ENCODE peak calls at places on chromosomes 12 and 14, in eight cellular contexts. One of them, this sample, is unnamed.

GRCh38 chr14:79596531-79596930 is 614.8 kb downstream of the DIO2 start:
- DNase-seq in BE2C: no peak
- DNase-seq in H1: no peak
- DNase-seq in ascending aorta: no peak
- DNase-seq in A673: no peak
- DNase-seq in breast epithelium: no peak
- DNase-seq in endodermal cell: no peak
- DNase-seq in lower lobe of right lung: no peak
- DNase-seq in this sample: no peak

GRCh38 chr12:124233846-124234620 is 60.9 kb upstream of the RFLNA start:
- DNase-seq in BE2C: no peak
- DNase-seq in H1: no peak
- DNase-seq in ascending aorta: no peak
- DNase-seq in A673: no peak
- DNase-seq in breast epithelium: no peak
- DNase-seq in endodermal cell: no peak
- DNase-seq in lower lobe of right lung: no peak
- DNase-seq in this sample: no peak

GRCh38 chr14:98173291-98173690 is 1098.7 kb downstream of the BCL11B start:
- DNase-seq in BE2C: no peak
- DNase-seq in H1: no peak
- DNase-seq in ascending aorta: no peak
- DNase-seq in A673: no peak
- DNase-seq in breast epithelium: no peak
- DNase-seq in endodermal cell: no peak
- DNase-seq in lower lobe of right lung: no peak
- DNase-seq in this sample: no peak

GRCh38 chr12:26654623-26655022 is 178.4 kb downstream of the ITPR2 start:
- DNase-seq in BE2C: no peak
- DNase-seq in H1: no peak
- DNase-seq in ascending aorta: no peak
- DNase-seq in A673: no peak
- DNase-seq in breast epithelium: no peak
- DNase-seq in endodermal cell: no peak
- DNase-seq in lower lobe of right lung: no peak
- DNase-seq in this sample: no peak

GRCh38 chr14:22265319-22266140 is 323.5 kb downstream of the DAD1 start:
- DNase-seq in BE2C: no peak
- DNase-seq in H1: no peak
- DNase-seq in ascending aorta: no peak
- DNase-seq in A673: peak; percentile 36
- DNase-seq in breast epithelium: no peak
- DNase-seq in endodermal cell: no peak
- DNase-seq in lower lobe of right lung: no peak
- DNase-seq in this sample: no peak

GRCh38 chr14:81137316-81137715 is 83.4 kb downstream of the GTF2A1 start:
- DNase-seq in BE2C: peak; percentile 75
- DNase-seq in H1: no peak
- DNase-seq in ascending aorta: no peak
- DNase-seq in A673: peak; percentile 7
- DNase-seq in breast epithelium: no peak
- DNase-seq in endodermal cell: no peak
- DNase-seq in lower lobe of right lung: no peak
- DNase-seq in this sample: no peak

GRCh38 chr12:24756479-24757024 is 192.3 kb downstream of the BCAT1 start:
- DNase-seq in BE2C: no peak
- DNase-seq in H1: no peak
- DNase-seq in ascending aorta: no peak
- DNase-seq in A673: no peak
- DNase-seq in breast epithelium: no peak
- DNase-seq in endodermal cell: no peak
- DNase-seq in lower lobe of right lung: no peak
- DNase-seq in this sample: no peak

GRCh38 chr12:96501139-96501741 is 11.9 kb downstream of the CFAP54 start:
- DNase-seq in BE2C: no peak
- DNase-seq in H1: no peak
- DNase-seq in ascending aorta: no peak
- DNase-seq in A673: peak; percentile 48
- DNase-seq in breast epithelium: no peak
- DNase-seq in endodermal cell: peak; percentile 85
- DNase-seq in lower lobe of right lung: no peak
- DNase-seq in this sample: peak; percentile 54

DNA sequence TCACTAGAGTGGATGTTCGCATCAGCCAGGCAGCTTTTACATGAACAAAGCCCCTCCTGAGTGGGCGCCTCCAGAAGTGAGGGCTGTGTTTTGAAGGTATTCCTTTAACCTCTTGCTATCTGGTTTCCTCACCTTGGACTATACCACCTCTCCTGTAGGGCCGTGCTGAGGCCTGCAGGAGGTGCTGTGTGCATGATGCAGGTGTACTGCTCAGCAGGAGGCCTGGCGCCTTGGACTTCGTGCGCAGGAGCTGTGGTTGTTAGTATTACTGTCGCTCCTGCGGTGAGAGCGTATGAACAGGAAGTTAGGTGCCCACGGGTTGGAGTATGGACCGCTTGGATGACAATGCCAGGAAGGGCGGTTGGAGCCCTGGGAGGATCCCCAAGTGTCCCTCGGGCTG is 130.7 kb downstream of the TSPAN9 start:
- DNase-seq in BE2C: no peak
- DNase-seq in H1: no peak
- DNase-seq in ascending aorta: no peak
- DNase-seq in A673: no peak
- DNase-seq in breast epithelium: no peak
- DNase-seq in endodermal cell: peak; percentile 93
- DNase-seq in lower lobe of right lung: no peak
- DNase-seq in this sample: no peak
- TF ChIP-seq CTCF in BE2C: peak; percentile 52
- TF ChIP-seq CTCF in H1: peak; percentile 97
- TF ChIP-seq CTCF in ascending aorta: no peak
- TF ChIP-seq CTCF in A673: peak; percentile 56
- TF ChIP-seq CTCF in breast epithelium: no peak
- TF ChIP-seq CTCF in endodermal cell: peak; percentile 100
- TF ChIP-seq CTCF in lower lobe of right lung: no peak
- TF ChIP-seq CTCF in this sample: no peak

DNA sequence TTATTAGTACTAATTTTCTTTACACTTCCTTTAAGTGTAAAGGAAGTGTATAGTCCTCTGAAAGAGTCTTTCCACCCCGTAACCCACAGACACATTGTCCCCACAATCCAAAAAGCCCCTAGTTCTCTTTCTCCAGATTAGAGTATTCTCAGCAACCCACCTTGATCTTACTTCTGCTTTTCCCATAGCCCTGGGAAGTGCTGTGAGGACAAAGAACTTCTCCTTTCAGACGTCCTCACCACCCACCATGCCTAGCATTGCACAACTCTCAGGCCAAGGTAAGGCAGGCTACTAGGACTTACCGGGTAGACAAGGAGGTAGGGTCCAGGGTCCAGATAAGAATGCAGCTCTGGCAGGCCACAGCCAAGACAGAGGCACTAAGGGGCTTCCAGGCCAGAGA is 7.4 kb downstream of the AAAS start:
- DNase-seq in BE2C: no peak
- DNase-seq in H1: no peak
- DNase-seq in ascending aorta: no peak
- DNase-seq in A673: no peak
- DNase-seq in breast epithelium: no peak
- DNase-seq in endodermal cell: no peak
- DNase-seq in lower lobe of right lung: no peak
- DNase-seq in this sample: no peak
- H3K36me3 ChIP-seq in BE2C: peaks cover 40% of the 10 kb centered on the region
- H3K36me3 ChIP-seq in H1: peaks cover 12% of the 10 kb centered on the region
- H3K36me3 ChIP-seq in ascending aorta: peaks cover 50% of the 10 kb centered on the region
- H3K36me3 ChIP-seq in A673: peaks cover 45% of the 10 kb centered on the region
- H3K36me3 ChIP-seq in breast epithelium: no peaks in the 10 kb centered on the region
- H3K36me3 ChIP-seq in endodermal cell: peaks cover 65% of the 10 kb centered on the region
- H3K36me3 ChIP-seq in lower lobe of right lung: peaks cover 88% of the 10 kb centered on the region
- H3K36me3 ChIP-seq in this sample: no peaks in the 10 kb centered on the region

GRCh38 chr12:113466770-113467153 is 4.9 kb downstream of the LHX5 start:
- DNase-seq in BE2C: no peak
- DNase-seq in H1: no peak
- DNase-seq in ascending aorta: no peak
- DNase-seq in A673: no peak
- DNase-seq in breast epithelium: no peak
- DNase-seq in endodermal cell: no peak
- DNase-seq in lower lobe of right lung: no peak
- DNase-seq in this sample: no peak

GRCh38 chr12:113465808-113466769 is 5.6 kb downstream of the LHX5 start:
- DNase-seq in BE2C: no peak
- DNase-seq in H1: no peak
- DNase-seq in ascending aorta: no peak
- DNase-seq in A673: no peak
- DNase-seq in breast epithelium: no peak
- DNase-seq in endodermal cell: peak; percentile 79
- DNase-seq in lower lobe of right lung: no peak
- DNase-seq in this sample: no peak

GRCh38 chr12:113467514-113468364 is 3.9 kb downstream of the LHX5 start:
- DNase-seq in BE2C: no peak
- DNase-seq in H1: no peak
- DNase-seq in ascending aorta: no peak
- DNase-seq in A673: no peak
- DNase-seq in breast epithelium: no peak
- DNase-seq in endodermal cell: peak; percentile 87
- DNase-seq in lower lobe of right lung: no peak
- DNase-seq in this sample: no peak

GRCh38 chr12:113468365-113469223 is 3.1 kb downstream of the LHX5 start:
- DNase-seq in BE2C: no peak
- DNase-seq in H1: no peak
- DNase-seq in ascending aorta: no peak
- DNase-seq in A673: no peak
- DNase-seq in breast epithelium: no peak
- DNase-seq in endodermal cell: peak; percentile 68
- DNase-seq in lower lobe of right lung: no peak
- DNase-seq in this sample: peak; percentile 68

GRCh38 chr12:113467154-113467513 is 4.5 kb downstream of the LHX5 start:
- DNase-seq in BE2C: no peak
- DNase-seq in H1: no peak
- DNase-seq in ascending aorta: no peak
- DNase-seq in A673: no peak
- DNase-seq in breast epithelium: no peak
- DNase-seq in endodermal cell: no peak
- DNase-seq in lower lobe of right lung: no peak
- DNase-seq in this sample: no peak
- H3K4me1 ChIP-seq in BE2C: no peaks in the 10 kb centered on the region
- H3K4me1 ChIP-seq in H1: peaks cover 4% of the 10 kb centered on the region
- H3K4me1 ChIP-seq in ascending aorta: peaks cover 15% of the 10 kb centered on the region
- H3K4me1 ChIP-seq in A673: peaks cover 4% of the 10 kb centered on the region
- H3K4me1 ChIP-seq in breast epithelium: peaks cover 13% of the 10 kb centered on the region
- H3K4me1 ChIP-seq in endodermal cell: peaks cover 3% of the 10 kb centered on the region
- H3K4me1 ChIP-seq in lower lobe of right lung: peaks cover 45% of the 10 kb centered on the region
- H3K4me1 ChIP-seq in this sample: peaks cover 11% of the 10 kb centered on the region

DNA sequence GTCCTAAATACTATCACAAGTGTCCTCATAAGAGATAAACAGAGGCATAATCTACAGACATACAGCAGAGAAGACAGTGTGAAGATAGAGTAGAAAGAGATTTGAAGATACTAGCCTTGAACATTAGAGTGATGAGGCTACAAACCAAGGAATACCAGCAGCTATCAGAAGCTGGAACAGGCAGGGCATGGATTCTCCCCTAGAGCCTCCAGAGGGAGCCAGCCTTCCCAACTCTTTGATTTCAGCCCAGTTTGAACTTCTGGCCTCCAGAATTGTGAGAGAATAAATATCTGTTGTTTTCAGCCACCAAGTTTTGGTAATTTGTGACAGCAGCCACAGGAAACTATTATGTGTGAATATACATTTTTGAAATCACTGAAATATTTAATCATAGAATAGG is 47.2 kb downstream of the CCDC91 start:
- DNase-seq in BE2C: no peak
- DNase-seq in H1: no peak
- DNase-seq in ascending aorta: no peak
- DNase-seq in A673: peak; percentile 33
- DNase-seq in breast epithelium: no peak
- DNase-seq in endodermal cell: peak; percentile 64
- DNase-seq in lower lobe of right lung: no peak
- DNase-seq in this sample: no peak
- TF ChIP-seq CTCF in BE2C: peak; percentile 45
- TF ChIP-seq CTCF in H1: peak; percentile 61
- TF ChIP-seq CTCF in ascending aorta: no peak
- TF ChIP-seq CTCF in A673: peak; percentile 55
- TF ChIP-seq CTCF in breast epithelium: no peak
- TF ChIP-seq CTCF in endodermal cell: peak; percentile 78
- TF ChIP-seq CTCF in lower lobe of right lung: no peak
- TF ChIP-seq CTCF in this sample: no peak

GRCh38 chr12:11895421-11896064 is 175.2 kb upstream of the BCL2L14 start:
- DNase-seq in BE2C: no peak
- DNase-seq in H1: no peak
- DNase-seq in ascending aorta: no peak
- DNase-seq in A673: no peak
- DNase-seq in breast epithelium: no peak
- DNase-seq in endodermal cell: peak; percentile 65
- DNase-seq in lower lobe of right lung: no peak
- DNase-seq in this sample: no peak

GRCh38 chr12:11897923-11898322 is 172.8 kb upstream of the BCL2L14 start:
- DNase-seq in BE2C: no peak
- DNase-seq in H1: no peak
- DNase-seq in ascending aorta: no peak
- DNase-seq in A673: no peak
- DNase-seq in breast epithelium: no peak
- DNase-seq in endodermal cell: no peak
- DNase-seq in lower lobe of right lung: no peak
- DNase-seq in this sample: no peak

GRCh38 chr12:11894890-11895289 is 175.8 kb upstream of the BCL2L14 start:
- DNase-seq in BE2C: no peak
- DNase-seq in H1: no peak
- DNase-seq in ascending aorta: no peak
- DNase-seq in A673: no peak
- DNase-seq in breast epithelium: no peak
- DNase-seq in endodermal cell: peak; percentile 62
- DNase-seq in lower lobe of right lung: no peak
- DNase-seq in this sample: no peak

GRCh38 chr12:11893998-11894397 is 176.7 kb upstream of the BCL2L14 start:
- DNase-seq in BE2C: no peak
- DNase-seq in H1: no peak
- DNase-seq in ascending aorta: no peak
- DNase-seq in A673: no peak
- DNase-seq in breast epithelium: no peak
- DNase-seq in endodermal cell: no peak
- DNase-seq in lower lobe of right lung: no peak
- DNase-seq in this sample: no peak

DNA sequence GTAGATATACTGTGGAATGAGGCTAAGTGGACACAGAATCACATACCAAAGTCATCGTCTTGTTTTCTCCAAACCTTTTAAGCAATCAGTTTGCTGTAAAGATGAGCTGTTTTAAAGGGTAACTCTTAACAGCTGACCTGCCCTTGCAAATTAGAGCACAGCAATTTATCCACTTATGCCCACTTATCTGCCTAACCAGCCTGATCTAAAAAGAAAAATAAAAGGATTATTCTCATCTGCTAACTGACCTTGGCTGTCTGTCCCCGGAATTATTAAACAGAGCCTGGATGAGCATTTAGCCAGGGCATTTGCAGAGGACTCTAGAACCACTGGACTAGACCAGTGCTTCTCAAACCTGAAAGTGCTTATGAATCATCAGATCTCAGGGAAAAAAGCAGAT is 174.2 kb upstream of the BCL2L14 start:
- DNase-seq in BE2C: peak; percentile 24
- DNase-seq in H1: no peak
- DNase-seq in ascending aorta: no peak
- DNase-seq in A673: no peak
- DNase-seq in breast epithelium: no peak
- DNase-seq in endodermal cell: no peak
- DNase-seq in lower lobe of right lung: no peak
- DNase-seq in this sample: no peak
- H3K36me3 ChIP-seq in BE2C: no peaks in the 10 kb centered on the region
- H3K36me3 ChIP-seq in H1: no peaks in the 10 kb centered on the region
- H3K36me3 ChIP-seq in ascending aorta: peaks cover 12% of the 10 kb centered on the region
- H3K36me3 ChIP-seq in A673: peaks cover 4% of the 10 kb centered on the region
- H3K36me3 ChIP-seq in breast epithelium: no peaks in the 10 kb centered on the region
- H3K36me3 ChIP-seq in endodermal cell: no peaks in the 10 kb centered on the region
- H3K36me3 ChIP-seq in lower lobe of right lung: peaks cover 25% of the 10 kb centered on the region
- H3K36me3 ChIP-seq in this sample: peaks cover 29% of the 10 kb centered on the region

GRCh38 chr12:32505067-32505466 is 105.7 kb downstream of the FGD4 start:
- DNase-seq in BE2C: no peak
- DNase-seq in H1: no peak
- DNase-seq in ascending aorta: no peak
- DNase-seq in A673: peak; percentile 34
- DNase-seq in breast epithelium: no peak
- DNase-seq in endodermal cell: no peak
- DNase-seq in lower lobe of right lung: no peak
- DNase-seq in this sample: no peak
- H3K4me1 ChIP-seq in BE2C: peaks cover 7% of the 10 kb centered on the region
- H3K4me1 ChIP-seq in H1: peaks cover 27% of the 10 kb centered on the region
- H3K4me1 ChIP-seq in ascending aorta: peaks cover 3% of the 10 kb centered on the region
- H3K4me1 ChIP-seq in A673: peaks cover 43% of the 10 kb centered on the region
- H3K4me1 ChIP-seq in breast epithelium: no peaks in the 10 kb centered on the region
- H3K4me1 ChIP-seq in endodermal cell: peaks cover 7% of the 10 kb centered on the region
- H3K4me1 ChIP-seq in lower lobe of right lung: peaks cover 62% of the 10 kb centered on the region
- H3K4me1 ChIP-seq in this sample: peaks cover 9% of the 10 kb centered on the region

This sample was measured in left lung.